ENCODE peak calls at places on chromosomes 1 and 21, in ten cellular contexts. H is stimulated activated CD4-positive, alpha-beta T cell treated with anti-CD3 and anti-CD28 coated beads, Interleukin-12 subunit alpha, Interleukin-12 subunit beta, amount 100 ng/mL, for 4 hours; E is CD4-positive, alpha-beta memory T cell; G is left cardiac atrium; J is iPS-NIHi11; U is HEK293T; Q is PC-3; W is GDM1; D is stimulated activated CD8-positive, alpha-beta memory T cell treated with anti-CD3 and anti-CD28 coated beads, Interleukin-2, amount 100 ng/mL, for 48 hours; B is LNCaP clone FGC. Y is an unnamed sample.

GRCh38 chr1:20739225-20739624 is 6.7 kb upstream of the SH2D5 start:
- DNase-seq in H (no peak), E (no peak), G (no peak), J (no peak), U (no peak), Q (peak), W (no peak), D (no peak), B (no peak), Y (no peak)

GRCh38 chr1:156623946-156624813 is 5.0 kb downstream of the HAPLN2 start:
- DNase-seq in H (peak), E (no peak), G (peak), J (peak), U (peak), Q (peak), W (no peak), D (no peak), B (no peak), Y (no peak)

GRCh38 chr21:21196087-21196486 is 197.9 kb downstream of the NCAM2 start:
- DNase-seq in H (no peak), E (no peak), G (no peak), J (no peak), U (no peak), Q (no peak), W (no peak), D (no peak), B (no peak), Y (no peak)

GRCh38 chr1:116940809-116941640 is 31.3 kb downstream of the PTGFRN start:
- DNase-seq in H (no peak), E (no peak), G (no peak), J (no peak), U (no peak), Q (no peak), W (no peak), D (no peak), B (no peak), Y (no peak)

GRCh38 chr21:44370771-44371410 is 17.5 kb downstream of the TRPM2 start:
- DNase-seq in H (no peak), E (no peak), G (no peak), J (no peak), U (no peak), Q (no peak), W (no peak), D (no peak), B (no peak), Y (no peak)

GRCh38 chr1:151143986-151144385 is 2.4 kb downstream of the SEMA6C start:
- DNase-seq in H (no peak), E (no peak), G (no peak), J (no peak), U (no peak), Q (no peak), W (no peak), D (no peak), B (no peak), Y (no peak)

GRCh38 chr1:31007462-31007991 is 58.0 kb downstream of the PUM1 start:
- DNase-seq in H (no peak), E (no peak), G (no peak), J (no peak), U (no peak), Q (peak), W (no peak), D (no peak), B (no peak), Y (no peak)

GRCh38 chr1:69710484-69710883 is 142.8 kb downstream of the LRRC7 start:
- DNase-seq in H (no peak), E (no peak), G (no peak), J (no peak), U (no peak), Q (no peak), W (no peak), D (no peak), B (no peak), Y (no peak)

GRCh38 chr21:46122241-46122671 is 24.3 kb downstream of the COL6A2 start:
- DNase-seq in H (no peak), E (no peak), G (peak), J (no peak), U (no peak), Q (peak), W (no peak), D (no peak), B (no peak), Y (no peak)

GRCh38 chr1:7616076-7616833 is 154.8 kb upstream of the VAMP3 start:
- DNase-seq in H (peak), E (peak), G (peak), J (peak), U (peak), Q (peak), W (no peak), D (peak), B (no peak), Y (no peak)

GRCh38 chr21:29892379-29892778 is 47.4 kb downstream of the GRIK1 start:
- DNase-seq in H (no peak), E (no peak), G (no peak), J (no peak), U (no peak), Q (no peak), W (no peak), D (no peak), B (no peak), Y (no peak)

GRCh38 chr1:155219592-155220031 is 11.1 kb downstream of the MTX1 start:
- DNase-seq in H (no peak), E (no peak), G (no peak), J (peak), U (peak), Q (no peak), W (no peak), D (no peak), B (no peak), Y (no peak)

GRCh38 chr21:41767606-41768370 is 936 bp upstream of the RIPK4 start:
- DNase-seq in H (no peak), E (no peak), G (no peak), J (no peak), U (no peak), Q (peak), W (no peak), D (no peak), B (no peak), Y (no peak)

GRCh38 chr1:38138498-38139233 is 92.1 kb upstream of the POU3F1 start:
- DNase-seq in H (no peak), E (no peak), G (peak), J (peak), U (no peak), Q (peak), W (no peak), D (no peak), B (peak), Y (no peak)

GRCh38 chr1:197981546-197981945 is 64.4 kb downstream of the LHX9 start:
- DNase-seq in H (no peak), E (no peak), G (no peak), J (no peak), U (no peak), Q (no peak), W (no peak), D (no peak), B (no peak), Y (no peak)

GRCh38 chr1:7771673-7772299 is 690 bp downstream of the VAMP3 start:
- DNase-seq in H (no peak), E (no peak), G (no peak), J (no peak), U (no peak), Q (no peak), W (no peak), D (no peak), B (no peak), Y (no peak)

GRCh38 chr1:212167098-212167497 is 118.1 kb upstream of the PPP2R5A start:
- DNase-seq in H (no peak), E (no peak), G (peak), J (no peak), U (no peak), Q (no peak), W (no peak), D (no peak), B (no peak), Y (no peak)

GRCh38 chr1:55669308-55669707 is 454.1 kb upstream of the USP24 start:
- DNase-seq in H (no peak), E (no peak), G (peak), J (no peak), U (peak), Q (no peak), W (no peak), D (no peak), B (no peak), Y (no peak)

GRCh38 chr1:84107955-84108354 is 36.1 kb upstream of the PRKACB start:
- DNase-seq in H (no peak), E (no peak), G (no peak), J (no peak), U (no peak), Q (no peak), W (no peak), D (no peak), B (no peak), Y (no peak)

GRCh38 chr1:89087241-89087640 is 22.2 kb upstream of the GBP1 start:
- DNase-seq in H (no peak), E (no peak), G (no peak), J (no peak), U (no peak), Q (no peak), W (no peak), D (no peak), B (no peak), Y (no peak)

GRCh38 chr1:226443439-226443838 is 35.5 kb upstream of the PARP1 start:
- DNase-seq in H (no peak), E (no peak), G (no peak), J (no peak), U (no peak), Q (peak), W (no peak), D (no peak), B (no peak), Y (no peak)

GRCh38 chr1:115158181-115158580 is 68.9 kb upstream of the TSPAN2 start:
- DNase-seq in H (no peak), E (no peak), G (peak), J (no peak), U (no peak), Q (peak), W (no peak), D (no peak), B (no peak), Y (no peak)

GRCh38 chr1:17572264-17572985 is 32.9 kb downstream of the ARHGEF10L start:
- DNase-seq in H (no peak), E (no peak), G (no peak), J (peak), U (no peak), Q (no peak), W (no peak), D (no peak), B (no peak), Y (no peak)

GRCh38 chr1:233587196-233587595 is 26.7 kb upstream of the KCNK1 start:
- DNase-seq in H (no peak), E (no peak), G (no peak), J (no peak), U (no peak), Q (no peak), W (no peak), D (no peak), B (no peak), Y (no peak)

GRCh38 chr1:29186707-29187106 is 5.0 kb upstream of the SRSF4 start:
- DNase-seq in H (no peak), E (no peak), G (no peak), J (no peak), U (no peak), Q (no peak), W (no peak), D (no peak), B (no peak), Y (no peak)

GRCh38 chr1:212782422-212783154 is 9.0 kb downstream of the NSL1 start:
- DNase-seq in H (no peak), E (peak), G (no peak), J (no peak), U (peak), Q (peak), W (no peak), D (no peak), B (no peak), Y (no peak)

GRCh38 chr1:155207578-155208405 is at the start of gene THBS3:
- DNase-seq in H (no peak), E (no peak), G (peak), J (no peak), U (no peak), Q (peak), W (no peak), D (no peak), B (no peak), Y (no peak)

GRCh38 chr1:33470495-33471012 is 1.9 kb upstream of the ZSCAN20 start:
- DNase-seq in H (peak), E (peak), G (peak), J (peak), U (peak), Q (peak), W (peak), D (peak), B (peak), Y (peak)

GRCh38 chr1:154572433-154573167 is 5.0 kb downstream of the CHRNB2 start:
- DNase-seq in H (no peak), E (no peak), G (no peak), J (no peak), U (no peak), Q (no peak), W (no peak), D (no peak), B (no peak), Y (no peak)

GRCh38 chr1:154819628-154820590 is 50.2 kb downstream of the KCNN3 start:
- DNase-seq in H (no peak), E (no peak), G (no peak), J (peak), U (peak), Q (peak), W (peak), D (no peak), B (no peak), Y (no peak)

GRCh38 chr1:22153653-22154052 is 10.8 kb upstream of the WNT4 start:
- DNase-seq in H (no peak), E (no peak), G (no peak), J (no peak), U (no peak), Q (no peak), W (no peak), D (no peak), B (no peak), Y (no peak)

GRCh38 chr1:213244664-213245091 is 193.6 kb downstream of the RPS6KC1 start:
- DNase-seq in H (peak), E (peak), G (no peak), J (peak), U (peak), Q (peak), W (no peak), D (no peak), B (peak), Y (no peak)

GRCh38 chr1:192807968-192808587 is 761 bp upstream of the RGS2 start:
- DNase-seq in H (no peak), E (peak), G (no peak), J (no peak), U (peak), Q (peak), W (no peak), D (no peak), B (no peak), Y (no peak)

GRCh38 chr1:230458509-230458908 is 32.4 kb upstream of the PGBD5 start:
- DNase-seq in H (no peak), E (no peak), G (no peak), J (no peak), U (no peak), Q (peak), W (no peak), D (no peak), B (no peak), Y (no peak)

GRCh38 chr1:155080250-155081228 is 1.9 kb downstream of the EFNA3 start:
- DNase-seq in H (no peak), E (no peak), G (no peak), J (peak), U (peak), Q (peak), W (peak), D (no peak), B (no peak), Y (no peak)

GRCh38 chr1:30712583-30712982 is 10.8 kb downstream of the MATN1 start:
- DNase-seq in H (no peak), E (no peak), G (no peak), J (no peak), U (no peak), Q (no peak), W (no peak), D (no peak), B (no peak), Y (no peak)

GRCh38 chr21:31446206-31446900 is 102.3 kb upstream of the TIAM1 start:
- DNase-seq in H (no peak), E (peak), G (no peak), J (no peak), U (no peak), Q (no peak), W (no peak), D (peak), B (no peak), Y (no peak)

Y was measured in effector CD8-positive, alpha-beta T cell.